ENCODE peak calls at places on chromosome 9, in five cellular contexts. One of them, this sample, is unnamed.
A peak's percentile ranks its signal among the peaks of the same experiment; 100 is the strongest.

GRCh38 chr9:38090170-38090569 is 21.1 kb upstream of the SHB start:
- DNase-seq in cardiac septum: no peak
- DNase-seq in stimulated activated CD8-positive, alpha-beta memory T cell treated with anti-CD3 and anti-CD28 coated beads, Interleukin-7, amount 100 ng/mL, for 4 hours: no peak
- DNase-seq in omental fat pad: no peak
- DNase-seq in dermis microvascular lymphatic vessel endothelial cell: no peak
- DNase-seq in this sample: no peak

GRCh38 chr9:121989010-121989409 is 104.1 kb downstream of the TTLL11 start:
- DNase-seq in dermis microvascular lymphatic vessel endothelial cell: peak; percentile 60
- DNase-seq in omental fat pad: no peak
- DNase-seq in stimulated activated CD8-positive, alpha-beta memory T cell treated with anti-CD3 and anti-CD28 coated beads, Interleukin-7, amount 100 ng/mL, for 4 hours: no peak
- DNase-seq in cardiac septum: no peak
- DNase-seq in this sample: no peak

GRCh38 chr9:134301387-134302129 is 24.7 kb upstream of the RXRA start:
- DNase-seq in dermis microvascular lymphatic vessel endothelial cell: peak; percentile 12
- DNase-seq in cardiac septum: no peak
- DNase-seq in omental fat pad: no peak
- DNase-seq in stimulated activated CD8-positive, alpha-beta memory T cell treated with anti-CD3 and anti-CD28 coated beads, Interleukin-7, amount 100 ng/mL, for 4 hours: peak; percentile 53
- DNase-seq in this sample: peak; percentile 74

GRCh38 chr9:108241384-108241783 is 614.4 kb downstream of the ACTL7B start:
- DNase-seq in dermis microvascular lymphatic vessel endothelial cell: no peak
- DNase-seq in cardiac septum: no peak
- DNase-seq in stimulated activated CD8-positive, alpha-beta memory T cell treated with anti-CD3 and anti-CD28 coated beads, Interleukin-7, amount 100 ng/mL, for 4 hours: no peak
- DNase-seq in omental fat pad: no peak
- DNase-seq in this sample: no peak

GRCh38 chr9:34823778-34824177 is 113.8 kb upstream of the CCL21 start:
- DNase-seq in stimulated activated CD8-positive, alpha-beta memory T cell treated with anti-CD3 and anti-CD28 coated beads, Interleukin-7, amount 100 ng/mL, for 4 hours: no peak
- DNase-seq in cardiac septum: no peak
- DNase-seq in omental fat pad: no peak
- DNase-seq in dermis microvascular lymphatic vessel endothelial cell: no peak
- DNase-seq in this sample: no peak

GRCh38 chr9:32955655-32956478 is 45.6 kb downstream of the APTX start:
- DNase-seq in omental fat pad: no peak
- DNase-seq in dermis microvascular lymphatic vessel endothelial cell: no peak
- DNase-seq in stimulated activated CD8-positive, alpha-beta memory T cell treated with anti-CD3 and anti-CD28 coated beads, Interleukin-7, amount 100 ng/mL, for 4 hours: no peak
- DNase-seq in cardiac septum: no peak
- DNase-seq in this sample: no peak

GRCh38 chr9:131500939-131501541 is 1.7 kb upstream of the POMT1 start:
- DNase-seq in omental fat pad: no peak
- DNase-seq in dermis microvascular lymphatic vessel endothelial cell: no peak
- DNase-seq in stimulated activated CD8-positive, alpha-beta memory T cell treated with anti-CD3 and anti-CD28 coated beads, Interleukin-7, amount 100 ng/mL, for 4 hours: peak; percentile 36
- DNase-seq in cardiac septum: no peak
- DNase-seq in this sample: peak; percentile 39

GRCh38 chr9:112751059-112751795 is 667 bp downstream of the SNX30 start:
- DNase-seq in stimulated activated CD8-positive, alpha-beta memory T cell treated with anti-CD3 and anti-CD28 coated beads, Interleukin-7, amount 100 ng/mL, for 4 hours: peak; percentile 32
- DNase-seq in omental fat pad: peak; percentile 32
- DNase-seq in dermis microvascular lymphatic vessel endothelial cell: peak; percentile 57
- DNase-seq in cardiac septum: peak; percentile 78
- DNase-seq in this sample: peak; percentile 43

GRCh38 chr9:8408575-8409190 is 609.1 kb upstream of the DMAC1 start:
- DNase-seq in stimulated activated CD8-positive, alpha-beta memory T cell treated with anti-CD3 and anti-CD28 coated beads, Interleukin-7, amount 100 ng/mL, for 4 hours: no peak
- DNase-seq in omental fat pad: no peak
- DNase-seq in dermis microvascular lymphatic vessel endothelial cell: no peak
- DNase-seq in cardiac septum: no peak
- DNase-seq in this sample: no peak

GRCh38 chr9:100813871-100814270 is 214.7 kb upstream of the PLPPR1 start:
- DNase-seq in omental fat pad: no peak
- DNase-seq in stimulated activated CD8-positive, alpha-beta memory T cell treated with anti-CD3 and anti-CD28 coated beads, Interleukin-7, amount 100 ng/mL, for 4 hours: no peak
- DNase-seq in cardiac septum: no peak
- DNase-seq in dermis microvascular lymphatic vessel endothelial cell: no peak
- DNase-seq in this sample: no peak

GRCh38 chr9:12722131-12722530 is 28.9 kb downstream of the TYRP1 start:
- DNase-seq in cardiac septum: no peak
- DNase-seq in omental fat pad: no peak
- DNase-seq in dermis microvascular lymphatic vessel endothelial cell: no peak
- DNase-seq in stimulated activated CD8-positive, alpha-beta memory T cell treated with anti-CD3 and anti-CD28 coated beads, Interleukin-7, amount 100 ng/mL, for 4 hours: no peak
- DNase-seq in this sample: no peak

GRCh38 chr9:128323192-128323730 is 622 bp downstream of the COQ4 start:
- DNase-seq in cardiac septum: no peak
- DNase-seq in omental fat pad: no peak
- DNase-seq in stimulated activated CD8-positive, alpha-beta memory T cell treated with anti-CD3 and anti-CD28 coated beads, Interleukin-7, amount 100 ng/mL, for 4 hours: no peak
- DNase-seq in dermis microvascular lymphatic vessel endothelial cell: peak; percentile 36
- DNase-seq in this sample: no peak

GRCh38 chr9:119924736-119925135 is 555.5 kb upstream of the BRINP1 start:
- DNase-seq in omental fat pad: no peak
- DNase-seq in cardiac septum: no peak
- DNase-seq in stimulated activated CD8-positive, alpha-beta memory T cell treated with anti-CD3 and anti-CD28 coated beads, Interleukin-7, amount 100 ng/mL, for 4 hours: no peak
- DNase-seq in dermis microvascular lymphatic vessel endothelial cell: no peak
- DNase-seq in this sample: no peak

GRCh38 chr9:114489928-114490327 is 15.3 kb downstream of the WHRN start:
- DNase-seq in omental fat pad: no peak
- DNase-seq in stimulated activated CD8-positive, alpha-beta memory T cell treated with anti-CD3 and anti-CD28 coated beads, Interleukin-7, amount 100 ng/mL, for 4 hours: no peak
- DNase-seq in dermis microvascular lymphatic vessel endothelial cell: no peak
- DNase-seq in cardiac septum: no peak
- DNase-seq in this sample: no peak

GRCh38 chr9:134968011-134968822 is 50.5 kb upstream of the FCN1 start:
- DNase-seq in cardiac septum: peak; percentile 61
- DNase-seq in stimulated activated CD8-positive, alpha-beta memory T cell treated with anti-CD3 and anti-CD28 coated beads, Interleukin-7, amount 100 ng/mL, for 4 hours: no peak
- DNase-seq in omental fat pad: no peak
- DNase-seq in dermis microvascular lymphatic vessel endothelial cell: no peak
- DNase-seq in this sample: peak; percentile 15

This sample was measured in A172.